ENCODE peak calls at places on chromosomes 1 and 21, in seven cellular contexts. V is WTC11; P is HFF-Myc; J is CD4-positive, alpha-beta T cell; G is progenitor cell of endocrine pancreas; I is hepatocyte; A is astrocyte of the spinal cord. M is an unnamed sample.

GRCh38 chr1:106037526-106037925 is 1018.9 kb upstream of the PRMT6 start:
- DNase-seq in G (no peak), V (no peak), P (no peak), I (no peak), A (no peak), J (no peak), M (no peak)

GRCh38 chr21:29105218-29105617 is 25.2 kb upstream of the MAP3K7CL start:
- DNase-seq in G (no peak), I (peak), V (no peak), J (no peak), P (no peak), A (no peak), M (no peak)

GRCh38 chr1:93080424-93080823 is 1.3 kb downstream of the MTF2 start:
- DNase-seq in G (no peak), P (peak), A (peak), J (no peak), V (no peak), I (peak), M (no peak)

GRCh38 chr1:172468296-172468695 is 24.4 kb upstream of the PIGC start:
- DNase-seq in V (no peak), P (no peak), A (no peak), I (no peak), G (no peak), J (no peak), M (no peak)

GRCh38 chr1:162284206-162284955 is 92.3 kb downstream of the SPATA46 start:
- DNase-seq in G (no peak), I (no peak), J (no peak), V (no peak), A (no peak), P (no peak), M (no peak)

GRCh38 chr1:117779364-117779763 is 150.1 kb downstream of the GDAP2 start:
- DNase-seq in I (no peak), A (no peak), G (no peak), J (no peak), V (no peak), P (no peak), M (no peak)

GRCh38 chr1:12338793-12339192 is 109.0 kb downstream of the VPS13D start:
- DNase-seq in V (no peak), P (no peak), G (no peak), A (no peak), I (no peak), J (no peak), M (no peak)

GRCh38 chr1:214859647-214860046 is 222.9 kb upstream of the KCNK2 start:
- DNase-seq in I (no peak), A (no peak), J (no peak), P (no peak), G (no peak), V (no peak), M (no peak)

GRCh38 chr1:102550729-102551384 is 554.1 kb upstream of the OLFM3 start:
- DNase-seq in A (peak), I (peak), P (peak), G (peak), J (no peak), V (peak), M (peak)

GRCh38 chr1:162678439-162678838 is 46.2 kb downstream of the DDR2 start:
- DNase-seq in I (peak), V (no peak), A (peak), G (no peak), J (no peak), P (no peak), M (no peak)

GRCh38 chr1:234316486-234316885 is 56.8 kb upstream of the COA6 start:
- DNase-seq in I (no peak), V (no peak), J (no peak), A (no peak), G (no peak), P (no peak), M (no peak)

GRCh38 chr1:159925713-159926066 is 383 bp upstream of the TAGLN2 start:
- DNase-seq in I (no peak), P (no peak), A (no peak), G (no peak), J (no peak), V (no peak), M (no peak)

GRCh38 chr21:39097981-39098380 is 85.3 kb downstream of the PSMG1 start:
- DNase-seq in G (no peak), J (no peak), I (no peak), P (no peak), V (no peak), A (no peak), M (no peak)

GRCh38 chr21:39094847-39095525 is 88.3 kb downstream of the PSMG1 start:
- DNase-seq in J (no peak), G (no peak), I (peak), A (peak), P (no peak), V (no peak), M (no peak)

GRCh38 chr21:39097335-39097861 is 85.9 kb downstream of the PSMG1 start:
- DNase-seq in J (no peak), P (no peak), G (no peak), A (no peak), V (no peak), I (no peak), M (no peak)

GRCh38 chr21:39095681-39096080 is 87.6 kb downstream of the PSMG1 start:
- DNase-seq in V (no peak), J (no peak), A (no peak), I (no peak), G (no peak), P (no peak), M (no peak)

DNA sequence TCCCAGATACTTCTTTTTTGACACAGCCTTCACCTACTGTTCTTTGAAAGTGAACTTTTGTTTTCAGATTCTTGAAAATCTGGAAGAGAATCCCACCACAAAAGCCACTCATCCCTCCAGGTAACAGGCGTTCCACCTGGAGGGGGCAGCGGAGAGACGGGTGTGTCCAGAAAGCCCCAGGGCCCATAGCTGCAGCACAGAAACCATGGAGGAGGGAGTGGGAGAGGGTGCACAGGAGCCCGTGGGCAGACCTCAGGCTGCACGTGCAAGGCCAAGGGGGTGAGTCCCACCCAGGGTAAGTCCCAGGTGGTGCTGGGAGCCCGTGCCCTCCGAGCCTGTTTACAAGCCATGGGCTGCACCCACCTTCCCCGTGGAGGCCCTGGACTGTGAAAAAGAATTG is 86.5 kb downstream of the PSMG1 start:
- DNase-seq in P (no peak), I (no peak), J (no peak), G (no peak), V (peak), A (no peak), M (no peak)
- TF ChIP-seq CTCF in P (peak), I (no peak), J (no peak), G (peak), V (no peak), A (peak), M (no peak)

GRCh38 chr1:114215426-114215825 is 61.8 kb upstream of the SYT6 start:
- DNase-seq in G (no peak), P (no peak), I (no peak), J (no peak), A (no peak), V (no peak), M (no peak)
- TF ChIP-seq CTCF in G (no peak), P (no peak), I (no peak), J (no peak), A (no peak), V (no peak), M (no peak)

DNA sequence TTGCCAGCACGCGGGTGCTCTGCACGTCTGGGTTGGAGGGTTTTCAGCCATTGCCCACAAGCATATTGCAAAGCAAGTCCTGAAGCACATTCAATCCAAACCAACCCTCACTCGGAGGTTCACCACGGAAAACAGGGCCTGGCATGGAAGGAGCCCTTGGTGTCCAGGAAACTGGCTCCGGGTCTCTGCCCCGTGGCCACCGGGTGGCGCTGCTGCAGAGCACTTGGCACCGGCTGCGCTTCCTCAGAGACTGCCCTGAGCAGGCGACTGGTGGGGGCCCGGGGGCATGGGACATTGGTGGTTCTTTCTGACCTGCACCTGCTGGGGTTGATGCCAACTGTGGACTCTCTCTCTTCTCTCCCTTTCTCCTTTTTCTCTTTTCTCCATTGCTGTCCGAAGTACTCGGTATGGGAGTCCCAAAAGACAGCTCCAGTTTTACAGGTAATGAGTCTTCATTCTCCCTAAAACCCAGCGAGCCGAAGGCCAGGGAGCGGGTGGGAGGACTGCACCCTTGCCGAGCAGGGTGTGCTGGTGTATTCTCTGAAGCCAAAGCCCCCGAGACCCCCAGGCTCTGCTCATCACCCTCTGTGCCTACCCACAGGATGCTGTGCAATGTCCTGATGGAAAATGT is 4.1 kb upstream of the KCNAB2 start:
- DNase-seq in J (no peak), A (no peak), I (peak), V (peak), G (no peak), P (no peak), M (peak)
- TF ChIP-seq CTCF in J (peak), A (peak), I (peak), V (peak), G (peak), P (peak), M (peak)

GRCh38 chr1:109482796-109483638 is 688 bp upstream of the ATXN7L2 start:
- DNase-seq in G (peak), V (peak), I (peak), P (no peak), J (peak), A (no peak), M (peak)

GRCh38 chr1:109482242-109482641 is 1.5 kb upstream of the ATXN7L2 start:
- DNase-seq in A (no peak), P (no peak), V (no peak), G (no peak), J (no peak), I (no peak), M (no peak)

GRCh38 chr1:109484519-109484975 is 842 bp downstream of the ATXN7L2 start:
- DNase-seq in J (no peak), P (no peak), G (no peak), V (peak), A (no peak), I (no peak), M (no peak)

GRCh38 chr1:109485001-109485400 is 1.3 kb downstream of the ATXN7L2 start:
- DNase-seq in P (no peak), G (no peak), A (no peak), J (no peak), V (no peak), I (no peak), M (no peak)

GRCh38 chr1:109483658-109484518 is at the start of gene ATXN7L2:
- DNase-seq in I (peak), V (peak), P (peak), G (peak), A (peak), J (peak), M (peak)
- TF ChIP-seq CTCF in I (no peak), V (no peak), P (no peak), G (no peak), A (no peak), J (no peak), M (no peak)

GRCh38 chr21:39686636-39687035 is 58.3 kb upstream of the IGSF5 start:
- DNase-seq in J (no peak), G (no peak), A (no peak), V (no peak), P (no peak), I (no peak), M (no peak)
- TF ChIP-seq CTCF in J (no peak), G (no peak), A (no peak), V (no peak), P (no peak), I (no peak), M (no peak)

M was measured in nephron progenitor cell.